ENCODE peak calls at places on chromosomes 11 and 22, in ten cellular contexts. X, W, T, Q, Z, B, K, G, A and V are unnamed samples.

GRCh38 chr11:61666684-61667297 is 13.4 kb upstream of the DAGLA start:
- DNase-seq in X (no peak), W (no peak), T (no peak), Q (no peak), Z (no peak), B (no peak), K (no peak), G (no peak), A (no peak), V (no peak)

GRCh38 chr11:8090756-8091155 is 9.7 kb downstream of the TUB start:
- DNase-seq in X (peak; percentile 69), W (peak; percentile 32), T (peak; percentile 74), Q (no peak), Z (no peak), B (peak; percentile 65), K (peak; percentile 47), G (peak; percentile 37), A (no peak), V (peak; percentile 57)

GRCh38 chr22:19556963-19557545 is 32.8 kb upstream of the CLDN5 start:
- DNase-seq in X (no peak), W (no peak), T (no peak), Q (no peak), Z (no peak), B (no peak), K (no peak), G (no peak), A (no peak), V (no peak)

GRCh38 chr11:62680825-62681240 is 2.0 kb upstream of the UBXN1 start:
- DNase-seq in X (peak; percentile 68), W (peak; percentile 64), T (peak; percentile 79), Q (no peak), Z (peak; percentile 53), B (no peak), K (peak; percentile 72), G (no peak), A (no peak), V (no peak)

GRCh38 chr11:73217131-73217809 is 811 bp upstream of the P2RY2 start:
- DNase-seq in X (no peak), W (no peak), T (no peak), Q (no peak), Z (no peak), B (no peak), K (no peak), G (no peak), A (no peak), V (no peak)

GRCh38 chr22:46547179-46547882 is 9.9 kb upstream of the CELSR1 start:
- DNase-seq in X (peak; percentile 24), W (peak; percentile 34), T (no peak), Q (no peak), Z (no peak), B (no peak), K (no peak), G (no peak), A (no peak), V (no peak)

GRCh38 chr22:47565607-47566006 is 803.2 kb downstream of the TBC1D22A start:
- DNase-seq in X (no peak), W (no peak), T (no peak), Q (no peak), Z (no peak), B (no peak), K (no peak), G (no peak), A (no peak), V (no peak)

GRCh38 chr11:112631333-112631732 is 329.9 kb upstream of the NCAM1 start:
- DNase-seq in X (no peak), W (no peak), T (no peak), Q (no peak), Z (no peak), B (no peak), K (no peak), G (no peak), A (no peak), V (no peak)

GRCh38 chr11:74276581-74276980 is 34.9 kb downstream of the P4HA3 start:
- DNase-seq in X (no peak), W (no peak), T (no peak), Q (no peak), Z (no peak), B (no peak), K (no peak), G (no peak), A (no peak), V (no peak)

GRCh38 chr22:43481528-43482309 is 69.9 kb downstream of the MPPED1 start:
- DNase-seq in X (peak; percentile 48), W (no peak), T (peak; percentile 21), Q (no peak), Z (no peak), B (peak; percentile 56), K (peak; percentile 57), G (peak; percentile 40), A (no peak), V (no peak)

GRCh38 chr11:107712342-107712741 is 486 bp upstream of the SLN start:
- DNase-seq in X (no peak), W (no peak), T (no peak), Q (no peak), Z (no peak), B (no peak), K (no peak), G (peak; percentile 77), A (no peak), V (no peak)

GRCh38 chr11:57763568-57763967 is 2.0 kb downstream of the CTNND1 start:
- DNase-seq in X (no peak), W (no peak), T (peak; percentile 49), Q (no peak), Z (no peak), B (no peak), K (no peak), G (peak; percentile 26), A (no peak), V (no peak)

GRCh38 chr22:37657590-37658132 is 862 bp upstream of the PDXP start:
- DNase-seq in X (no peak), W (no peak), T (peak; percentile 23), Q (no peak), Z (no peak), B (no peak), K (no peak), G (no peak), A (no peak), V (no peak)

GRCh38 chr11:125999234-125999880 is 53.5 kb downstream of the VSIG10L2 start:
- DNase-seq in X (no peak), W (no peak), T (no peak), Q (no peak), Z (no peak), B (no peak), K (no peak), G (no peak), A (no peak), V (no peak)

GRCh38 chr11:44529895-44530412 is 35.5 kb upstream of the CD82 start:
- DNase-seq in X (no peak), W (no peak), T (no peak), Q (no peak), Z (no peak), B (no peak), K (peak; percentile 19), G (no peak), A (no peak), V (no peak)

GRCh38 chr22:47102081-47102480 is 339.6 kb downstream of the TBC1D22A start:
- DNase-seq in X (no peak), W (no peak), T (no peak), Q (no peak), Z (no peak), B (no peak), K (no peak), G (no peak), A (no peak), V (no peak)

GRCh38 chr22:39242809-39243442 is 1.9 kb downstream of the PDGFB start:
- DNase-seq in X (peak; percentile 26), W (peak; percentile 77), T (no peak), Q (no peak), Z (no peak), B (peak; percentile 75), K (no peak), G (peak; percentile 27), A (peak; percentile 45), V (no peak)

GRCh38 chr11:33723238-33723881 is 12.9 kb downstream of the CD59 start:
- DNase-seq in X (no peak), W (no peak), T (peak; percentile 28), Q (no peak), Z (peak; percentile 80), B (no peak), K (peak; percentile 79), G (no peak), A (no peak), V (no peak)

GRCh38 chr22:39174498-39175120 is 22.1 kb upstream of the CBX7 start:
- DNase-seq in X (no peak), W (peak; percentile 86), T (no peak), Q (peak; percentile 75), Z (peak; percentile 71), B (peak; percentile 85), K (peak; percentile 51), G (no peak), A (peak; percentile 77), V (peak; percentile 91)

GRCh38 chr22:38267086-38267485 is 5.7 kb downstream of the TMEM184B start:
- DNase-seq in X (no peak), W (no peak), T (no peak), Q (peak; percentile 43), Z (no peak), B (peak; percentile 78), K (peak; percentile 83), G (no peak), A (peak; percentile 76), V (peak; percentile 86)

GRCh38 chr22:40517631-40518030 is 118.9 kb downstream of the MRTFA start:
- DNase-seq in X (no peak), W (no peak), T (peak; percentile 54), Q (no peak), Z (no peak), B (no peak), K (no peak), G (no peak), A (no peak), V (no peak)

GRCh38 chr11:113131036-113131775 is 170.0 kb downstream of the NCAM1 start:
- DNase-seq in X (no peak), W (no peak), T (no peak), Q (no peak), Z (no peak), B (no peak), K (no peak), G (no peak), A (no peak), V (no peak)

GRCh38 chr22:47014636-47014930 is 252.1 kb downstream of the TBC1D22A start:
- DNase-seq in X (no peak), W (no peak), T (no peak), Q (no peak), Z (no peak), B (peak; percentile 53), K (no peak), G (no peak), A (no peak), V (no peak)

GRCh38 chr11:36456136-36456535 is 53.9 kb downstream of the TRAF6 start:
- DNase-seq in X (no peak), W (no peak), T (no peak), Q (no peak), Z (no peak), B (no peak), K (no peak), G (no peak), A (no peak), V (no peak)

GRCh38 chr22:49215840-49216239 is 611.8 kb downstream of the BRD1 start:
- DNase-seq in X (no peak), W (no peak), T (no peak), Q (no peak), Z (no peak), B (peak; percentile 14), K (no peak), G (no peak), A (no peak), V (no peak)

GRCh38 chr11:108135845-108136599 is 14.7 kb downstream of the ACAT1 start:
- DNase-seq in X (no peak), W (no peak), T (no peak), Q (no peak), Z (no peak), B (peak; percentile 69), K (no peak), G (no peak), A (no peak), V (no peak)

GRCh38 chr11:68312117-68312779 is at the start of gene LRP5:
- DNase-seq in X (peak; percentile 31), W (peak; percentile 53), T (peak; percentile 49), Q (no peak), Z (no peak), B (no peak), K (no peak), G (no peak), A (no peak), V (no peak)

GRCh38 chr11:33930317-33931021 is 38.6 kb upstream of the LMO2 start:
- DNase-seq in X (peak; percentile 59), W (no peak), T (peak; percentile 92), Q (no peak), Z (no peak), B (no peak), K (peak; percentile 97), G (peak; percentile 77), A (no peak), V (no peak)